ENCODE peak calls at places on chromosomes 6 and 20, in nine cellular contexts. Q is stimulated activated naive CD4-positive, alpha-beta T cell; F is left cardiac atrium; C is GM23338; T is keratinocyte; O is AML-193; B is mammary epithelial cell; Y is germinal center; Z is B cell. U is an unnamed sample.
A peak's percentile ranks its signal among the peaks of the same experiment; 100 is the strongest.

GRCh38 chr6:7919871-7920270 is 9.3 kb upstream of the TXNDC5 start:
- DNase-seq in Q (no peak), F (no peak), C (peak; percentile 27), T (peak; percentile 35), O (no peak), B (peak; percentile 79), Y (no peak), Z (no peak), U (peak; percentile 36)

GRCh38 chr6:107491059-107491609 is 1.2 kb downstream of the SOBP start:
- DNase-seq in Q (peak; percentile 12), F (peak; percentile 82), C (peak; percentile 80), T (no peak), O (no peak), B (peak; percentile 9), Y (peak; percentile 13), Z (no peak), U (peak; percentile 61)

GRCh38 chr6:24766685-24767462 is 7.9 kb upstream of the GMNN start:
- DNase-seq in Q (no peak), F (no peak), C (no peak), T (no peak), O (peak; percentile 89), B (peak; percentile 20), Y (peak; percentile 57), Z (no peak), U (no peak)

GRCh38 chr6:41846666-41847237 is 48.4 kb downstream of the USP49 start:
- DNase-seq in Q (peak; percentile 4), F (peak; percentile 31), C (peak; percentile 81), T (peak; percentile 76), O (peak; percentile 85), B (peak; percentile 98), Y (peak; percentile 48), Z (peak; percentile 41), U (peak; percentile 67)

GRCh38 chr20:46680684-46681031 is 8.6 kb downstream of the TP53RK start:
- DNase-seq in Q (no peak), F (no peak), C (no peak), T (no peak), O (no peak), B (no peak), Y (no peak), Z (no peak), U (no peak)

GRCh38 chr6:121349596-121349995 is 15.3 kb upstream of the TBC1D32 start:
- DNase-seq in Q (no peak), F (no peak), C (no peak), T (no peak), O (no peak), B (no peak), Y (no peak), Z (no peak), U (no peak)

GRCh38 chr20:58048096-58048702 is 180.3 kb downstream of the ANKRD60 start:
- DNase-seq in Q (no peak), F (no peak), C (peak; percentile 70), T (peak; percentile 28), O (no peak), B (peak; percentile 48), Y (no peak), Z (no peak), U (peak; percentile 75)

GRCh38 chr20:56773731-56774130 is 144.6 kb downstream of the TFAP2C start:
- DNase-seq in Q (no peak), F (no peak), C (no peak), T (no peak), O (no peak), B (no peak), Y (no peak), Z (no peak), U (no peak)

GRCh38 chr6:6546318-6547110 is 42.0 kb upstream of the LY86 start:
- DNase-seq in Q (no peak), F (peak; percentile 41), C (peak; percentile 76), T (no peak), O (peak; percentile 55), B (peak; percentile 19), Y (peak; percentile 36), Z (no peak), U (peak; percentile 64)

GRCh38 chr20:44776977-44777376 is 31.3 kb downstream of the KCNK15 start:
- DNase-seq in Q (no peak), F (no peak), C (peak; percentile 78), T (no peak), O (no peak), B (peak; percentile 20), Y (no peak), Z (no peak), U (peak; percentile 56)

GRCh38 chr20:3431109-3431508 is 23.6 kb upstream of the DNAAF9 start:
- DNase-seq in Q (no peak), F (no peak), C (no peak), T (no peak), O (no peak), B (no peak), Y (no peak), Z (no peak), U (no peak)

GRCh38 chr6:137811121-137811911 is 55.7 kb upstream of the TNFAIP3 start:
- DNase-seq in Q (peak; percentile 51), F (peak; percentile 61), C (peak; percentile 4), T (peak; percentile 73), O (peak; percentile 95), B (peak; percentile 93), Y (peak; percentile 76), Z (peak; percentile 89), U (no peak)